ENCODE peak calls at places on chromosomes 2 and 18, in four cellular contexts. One of them, this sample, is unnamed.

GRCh38 chr18:55779461-55779710 is 191.4 kb upstream of the TCF4 start:
- DNase-seq in neural progenitor cell: no peak
- DNase-seq in spleen: peak; percentile 72
- DNase-seq in stomach: no peak
- DNase-seq in this sample: peak; percentile 80

GRCh38 chr2:98910349-98911125 is 25.5 kb downstream of the CRACDL start:
- DNase-seq in neural progenitor cell: no peak
- DNase-seq in spleen: peak; percentile 29
- DNase-seq in stomach: peak; percentile 20
- DNase-seq in this sample: no peak

GRCh38 chr2:25089605-25090424 is 47.9 kb downstream of the EFR3B start:
- DNase-seq in neural progenitor cell: peak; percentile 83
- DNase-seq in spleen: no peak
- DNase-seq in stomach: no peak
- DNase-seq in this sample: no peak

GRCh38 chr2:12059616-12060441 is 313.4 kb downstream of the LPIN1 start:
- DNase-seq in neural progenitor cell: no peak
- DNase-seq in spleen: no peak
- DNase-seq in stomach: no peak
- DNase-seq in this sample: peak; percentile 26

GRCh38 chr2:170218456-170218855 is 40.5 kb downstream of the MYO3B start:
- DNase-seq in neural progenitor cell: no peak
- DNase-seq in spleen: no peak
- DNase-seq in stomach: no peak
- DNase-seq in this sample: no peak

GRCh38 chr2:147663153-147663961 is 181.5 kb upstream of the ACVR2A start:
- DNase-seq in neural progenitor cell: no peak
- DNase-seq in spleen: no peak
- DNase-seq in stomach: no peak
- DNase-seq in this sample: no peak

GRCh38 chr2:99811544-99811943 is 321.7 kb upstream of the REV1 start:
- DNase-seq in neural progenitor cell: no peak
- DNase-seq in spleen: no peak
- DNase-seq in stomach: no peak
- DNase-seq in this sample: no peak

GRCh38 chr2:74278176-74278575 is 65.0 kb downstream of the SLC4A5 start:
- DNase-seq in neural progenitor cell: no peak
- DNase-seq in spleen: no peak
- DNase-seq in stomach: no peak
- DNase-seq in this sample: no peak

GRCh38 chr2:150624001-150624401 is 136.5 kb upstream of the RND3 start:
- DNase-seq in neural progenitor cell: no peak
- DNase-seq in spleen: no peak
- DNase-seq in stomach: no peak
- DNase-seq in this sample: peak; percentile 27

GRCh38 chr2:37561615-37562569 is 109.5 kb downstream of the CDC42EP3 start:
- DNase-seq in neural progenitor cell: no peak
- DNase-seq in spleen: no peak
- DNase-seq in stomach: no peak
- DNase-seq in this sample: peak; percentile 92

GRCh38 chr2:88657131-88657530 is 29.9 kb upstream of the EIF2AK3 start:
- DNase-seq in neural progenitor cell: no peak
- DNase-seq in spleen: no peak
- DNase-seq in stomach: no peak
- DNase-seq in this sample: no peak

GRCh38 chr2:85288244-85288725 is 39.5 kb downstream of the TGOLN2 start:
- DNase-seq in neural progenitor cell: peak; percentile 57
- DNase-seq in spleen: no peak
- DNase-seq in stomach: peak; percentile 57
- DNase-seq in this sample: no peak

GRCh38 chr18:73901151-73901550 is 246.5 kb downstream of the FBXO15 start:
- DNase-seq in neural progenitor cell: no peak
- DNase-seq in spleen: no peak
- DNase-seq in stomach: no peak
- DNase-seq in this sample: no peak

GRCh38 chr2:158488442-158489216 is 31.9 kb downstream of the PKP4 start:
- DNase-seq in neural progenitor cell: no peak
- DNase-seq in spleen: no peak
- DNase-seq in stomach: no peak
- DNase-seq in this sample: no peak

GRCh38 chr18:2410688-2411087 is 160.6 kb downstream of the METTL4 start:
- DNase-seq in neural progenitor cell: no peak
- DNase-seq in spleen: no peak
- DNase-seq in stomach: no peak
- DNase-seq in this sample: no peak

GRCh38 chr18:80175451-80176235 is 66.6 kb downstream of the ADNP2 start:
- DNase-seq in neural progenitor cell: no peak
- DNase-seq in spleen: no peak
- DNase-seq in stomach: peak; percentile 43
- DNase-seq in this sample: no peak

GRCh38 chr18:54224379-54225014 is at the start of gene MBD2:
- DNase-seq in neural progenitor cell: peak; percentile 99
- DNase-seq in spleen: peak; percentile 99
- DNase-seq in stomach: peak; percentile 95
- DNase-seq in this sample: peak; percentile 97

GRCh38 chr2:317501-318424 is 29.9 kb upstream of the ALKAL2 start:
- DNase-seq in neural progenitor cell: peak; percentile 67
- DNase-seq in spleen: no peak
- DNase-seq in stomach: no peak
- DNase-seq in this sample: no peak

GRCh38 chr18:45339819-45340550 is 275.3 kb upstream of the SLC14A2 start:
- DNase-seq in neural progenitor cell: no peak
- DNase-seq in spleen: no peak
- DNase-seq in stomach: no peak
- DNase-seq in this sample: no peak

GRCh38 chr2:39260087-39260486 is 16.3 kb upstream of the CDKL4 start:
- DNase-seq in neural progenitor cell: no peak
- DNase-seq in spleen: no peak
- DNase-seq in stomach: no peak
- DNase-seq in this sample: no peak

GRCh38 chr2:39265315-39265714 is 21.5 kb upstream of the CDKL4 start:
- DNase-seq in neural progenitor cell: no peak
- DNase-seq in spleen: no peak
- DNase-seq in stomach: no peak
- DNase-seq in this sample: no peak

GRCh38 chr2:39266139-39266805 is 22.5 kb upstream of the CDKL4 start:
- DNase-seq in neural progenitor cell: no peak
- DNase-seq in spleen: no peak
- DNase-seq in stomach: no peak
- DNase-seq in this sample: no peak

GRCh38 chr2:39266906-39267434 is 23.2 kb upstream of the CDKL4 start:
- DNase-seq in neural progenitor cell: no peak
- DNase-seq in spleen: no peak
- DNase-seq in stomach: no peak
- DNase-seq in this sample: peak; percentile 25

GRCh38 chr2:39264733-39265132 is 21.0 kb upstream of the CDKL4 start:
- DNase-seq in neural progenitor cell: no peak
- DNase-seq in spleen: no peak
- DNase-seq in stomach: no peak
- DNase-seq in this sample: peak; percentile 39
- H3K36me3 ChIP-seq in neural progenitor cell: no peaks in the 10 kb centered on the region
- H3K36me3 ChIP-seq in spleen: peaks cover 7% of the 10 kb centered on the region
- H3K36me3 ChIP-seq in stomach: peaks cover 54% of the 10 kb centered on the region
- H3K36me3 ChIP-seq in this sample: no peaks in the 10 kb centered on the region

DNA sequence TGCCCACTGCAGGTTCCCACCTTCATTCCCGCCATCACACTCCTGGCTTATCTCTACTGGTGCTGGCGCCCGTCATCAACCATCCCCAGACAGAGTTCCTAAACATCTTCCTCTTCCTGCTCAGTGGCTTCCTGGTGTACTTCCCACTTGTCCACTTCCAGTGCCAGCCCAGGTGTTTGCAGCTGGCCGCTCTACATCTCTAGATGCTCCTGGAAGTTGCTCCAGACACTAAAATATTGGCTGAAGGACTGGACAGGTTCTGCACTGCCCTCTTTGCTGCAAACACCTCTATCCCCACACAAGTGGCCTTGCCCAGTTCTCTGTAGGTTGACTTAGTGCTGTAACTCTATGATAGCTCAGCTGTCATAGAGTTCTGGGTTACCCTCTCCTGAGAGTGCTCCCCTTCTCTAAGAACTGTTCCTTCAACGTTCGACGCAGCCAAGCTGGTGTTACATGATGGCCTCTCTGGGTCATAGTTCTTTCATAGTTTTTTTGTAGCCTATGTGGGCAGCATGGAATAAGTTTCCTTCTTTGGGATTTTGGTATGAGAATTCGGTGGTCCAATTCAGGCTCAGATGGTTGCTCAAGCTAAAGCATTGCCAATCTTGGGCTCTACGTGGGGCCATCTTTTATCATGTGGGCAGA is 45.8 kb upstream of the PUM2 start:
- DNase-seq in neural progenitor cell: no peak
- DNase-seq in spleen: no peak
- DNase-seq in stomach: no peak
- DNase-seq in this sample: no peak
- TF ChIP-seq CTCF in neural progenitor cell: no peak
- TF ChIP-seq CTCF in spleen: no peak
- TF ChIP-seq CTCF in stomach: peak; percentile 6
- TF ChIP-seq CTCF in this sample: no peak

DNA sequence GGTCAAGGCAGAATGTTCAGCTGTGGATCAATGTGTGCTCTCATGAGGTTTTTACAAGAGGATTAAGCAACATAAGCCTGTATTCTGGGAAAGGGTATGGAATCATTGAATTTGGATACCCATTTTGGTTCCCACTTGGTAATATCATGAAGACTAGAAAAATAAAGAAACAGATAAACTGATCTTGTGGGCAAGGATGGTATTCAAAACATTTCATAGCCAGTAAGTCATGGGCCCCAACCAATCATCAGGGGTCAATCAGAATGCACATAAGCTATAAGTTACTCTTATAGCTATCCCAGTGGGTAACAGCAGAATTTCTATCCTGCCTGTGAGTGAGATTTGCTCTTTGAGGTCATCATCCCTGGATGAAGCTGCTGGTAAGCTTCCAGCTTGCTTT is 291.3 kb downstream of the RAD51AP2 start:
- DNase-seq in neural progenitor cell: no peak
- DNase-seq in spleen: no peak
- DNase-seq in stomach: no peak
- DNase-seq in this sample: no peak
- H3K36me3 ChIP-seq in neural progenitor cell: no peaks in the 10 kb centered on the region
- H3K36me3 ChIP-seq in spleen: no peaks in the 10 kb centered on the region
- H3K36me3 ChIP-seq in stomach: no peaks in the 10 kb centered on the region
- H3K36me3 ChIP-seq in this sample: no peaks in the 10 kb centered on the region

DNA sequence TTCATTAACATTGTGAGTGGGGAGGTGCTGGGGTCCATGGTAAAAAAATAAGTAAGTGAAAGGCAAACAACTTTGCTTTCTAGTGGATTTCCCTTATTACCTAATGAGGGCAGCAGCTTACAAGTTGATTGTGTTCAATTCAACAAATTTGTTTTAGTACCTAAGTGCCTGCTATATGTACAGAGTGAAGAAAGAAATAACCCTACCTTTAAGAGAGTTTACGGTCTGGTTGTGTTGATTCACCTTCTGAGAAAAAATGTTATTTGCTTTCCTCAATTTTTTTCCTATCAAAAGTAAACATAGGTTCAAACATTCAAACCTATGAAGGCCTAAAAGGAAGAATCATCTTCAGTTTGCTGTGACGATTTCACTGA is 1.6 kb upstream of the SPTBN1 start:
- DNase-seq in neural progenitor cell: no peak
- DNase-seq in spleen: no peak
- DNase-seq in stomach: no peak
- DNase-seq in this sample: no peak
- TF ChIP-seq CTCF in neural progenitor cell: no peak
- TF ChIP-seq CTCF in spleen: no peak
- TF ChIP-seq CTCF in stomach: no peak
- TF ChIP-seq CTCF in this sample: no peak

GRCh38 chr2:238066218-238066617 is 5.4 kb downstream of the SCLY start:
- DNase-seq in neural progenitor cell: no peak
- DNase-seq in spleen: no peak
- DNase-seq in stomach: no peak
- DNase-seq in this sample: no peak

GRCh38 chr2:238069877-238070276 is 9.1 kb downstream of the SCLY start:
- DNase-seq in neural progenitor cell: no peak
- DNase-seq in spleen: no peak
- DNase-seq in stomach: no peak
- DNase-seq in this sample: no peak

GRCh38 chr2:238065447-238065846 is 4.6 kb downstream of the SCLY start:
- DNase-seq in neural progenitor cell: no peak
- DNase-seq in spleen: no peak
- DNase-seq in stomach: no peak
- DNase-seq in this sample: no peak

GRCh38 chr2:238069021-238069709 is 8.4 kb downstream of the SCLY start:
- DNase-seq in neural progenitor cell: no peak
- DNase-seq in spleen: no peak
- DNase-seq in stomach: no peak
- DNase-seq in this sample: no peak

GRCh38 chr2:238067939-238068338 is 7.1 kb downstream of the SCLY start:
- DNase-seq in neural progenitor cell: no peak
- DNase-seq in spleen: no peak
- DNase-seq in stomach: no peak
- DNase-seq in this sample: no peak
- H3K36me3 ChIP-seq in neural progenitor cell: peaks cover 13% of the 10 kb centered on the region
- H3K36me3 ChIP-seq in spleen: peaks cover 55% of the 10 kb centered on the region
- H3K36me3 ChIP-seq in stomach: peaks cover 74% of the 10 kb centered on the region
- H3K36me3 ChIP-seq in this sample: peaks cover 68% of the 10 kb centered on the region

DNA sequence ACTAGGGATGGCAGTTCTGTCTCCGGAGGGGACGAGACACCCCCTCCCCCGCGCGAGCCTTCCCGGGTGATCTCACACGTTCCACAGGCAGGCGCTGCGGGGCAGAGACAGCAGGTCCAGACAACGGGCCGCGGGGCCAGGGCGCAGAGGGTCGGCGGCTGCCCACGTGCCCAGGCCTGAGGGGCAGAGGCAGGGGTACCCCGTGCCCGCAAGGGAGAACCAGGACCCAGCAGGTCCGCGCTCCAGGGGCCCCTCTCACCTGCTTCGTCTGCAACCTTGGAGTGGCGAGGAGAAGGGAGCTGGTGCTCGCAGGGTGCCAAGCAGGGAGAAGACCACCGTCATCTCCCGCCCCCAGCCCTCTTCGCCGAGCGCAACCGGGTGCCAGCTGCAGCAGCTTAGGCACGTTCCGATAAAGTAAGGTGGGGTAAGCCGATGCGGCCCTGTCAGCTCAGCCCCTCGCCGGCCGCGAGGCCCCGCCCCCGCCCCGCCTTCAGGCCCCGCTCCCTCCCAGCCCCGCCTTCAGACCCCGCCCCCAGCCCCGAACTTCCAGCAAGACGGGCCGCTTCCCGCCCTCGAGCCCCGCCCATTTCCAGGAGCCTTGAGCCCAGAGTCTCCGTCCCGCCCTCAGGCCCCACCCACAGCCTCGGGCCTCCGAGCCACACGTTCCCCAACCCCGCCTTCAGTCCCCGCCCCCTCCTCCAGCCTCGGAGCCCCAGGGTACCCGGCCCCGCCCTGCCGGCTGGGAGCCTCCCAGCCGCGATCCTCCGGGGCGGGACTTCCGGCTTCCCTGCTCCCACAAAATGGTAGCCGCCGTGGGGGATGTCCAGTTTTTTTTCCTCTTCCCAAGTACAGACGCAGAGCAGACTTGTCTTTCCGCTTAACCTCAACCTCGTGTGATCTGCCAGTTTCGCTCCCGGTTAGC is at the start of gene GPR155:
- DNase-seq in neural progenitor cell: peak; percentile 100
- DNase-seq in spleen: peak; percentile 100
- DNase-seq in stomach: peak; percentile 100
- DNase-seq in this sample: peak; percentile 99
- TF ChIP-seq CTCF in neural progenitor cell: no peak
- TF ChIP-seq CTCF in spleen: no peak
- TF ChIP-seq CTCF in stomach: no peak
- TF ChIP-seq CTCF in this sample: no peak